ENCODE peak calls at places on chromosomes 2 and 18, in six cellular contexts. E is GM12878, S is A549, Z is thyroid gland, O is NB4, W is body of pancreas. N is an unnamed sample.

GRCh38 chr2:46352621-46353020 is 55.4 kb downstream of the EPAS1 start:
- DNase-seq in E (no peak), S (no peak), Z (no peak), O (peak; percentile 61), W (no peak), N (no peak)

GRCh38 chr2:233085839-233086150 is 25.7 kb downstream of the INPP5D start:
- DNase-seq in E (no peak), S (no peak), Z (no peak), O (no peak), W (no peak), N (no peak)

GRCh38 chr2:83368916-83369315 is 1090.2 kb downstream of the SUCLG1 start:
- DNase-seq in E (no peak), S (no peak), Z (no peak), O (no peak), W (no peak), N (no peak)

GRCh38 chr2:233075141-233075965 is 15.2 kb downstream of the INPP5D start:
- DNase-seq in E (no peak), S (no peak), Z (no peak), O (peak; percentile 60), W (no peak), N (no peak)

GRCh38 chr2:142557391-142557790 is 320.1 kb upstream of the KYNU start:
- DNase-seq in E (no peak), S (no peak), Z (no peak), O (no peak), W (no peak), N (no peak)

GRCh38 chr2:78304678-78305077 is 720.8 kb upstream of the REG3G start:
- DNase-seq in E (no peak), S (no peak), Z (no peak), O (no peak), W (no peak), N (no peak)

GRCh38 chr2:219851801-219852481 is 224.5 kb downstream of the SLC4A3 start:
- DNase-seq in E (no peak), S (peak; percentile 21), Z (peak; percentile 9), O (no peak), W (peak; percentile 5), N (no peak)

GRCh38 chr2:156907806-156908205 is 349.7 kb upstream of the GALNT5 start:
- DNase-seq in E (no peak), S (no peak), Z (no peak), O (no peak), W (no peak), N (no peak)

GRCh38 chr18:14026199-14026598 is 106.0 kb downstream of the ZNF519 start:
- DNase-seq in E (no peak), S (no peak), Z (no peak), O (no peak), W (no peak), N (no peak)

GRCh38 chr2:239319261-239319661 is 81.6 kb downstream of the HDAC4 start:
- DNase-seq in E (no peak), S (no peak), Z (peak; percentile 40), O (no peak), W (peak; percentile 61), N (no peak)

GRCh38 chr18:46332956-46333355 is 228.8 kb downstream of the HAUS1 start:
- DNase-seq in E (no peak), S (no peak), Z (peak; percentile 74), O (no peak), W (peak; percentile 70), N (no peak)

GRCh38 chr2:227772932-227773331 is 27.2 kb downstream of the SCYGR8 start:
- DNase-seq in E (no peak), S (no peak), Z (no peak), O (no peak), W (no peak), N (no peak)

GRCh38 chr2:16281451-16282330 is 341.3 kb downstream of the MYCN start:
- DNase-seq in E (no peak), S (peak; percentile 31), Z (peak; percentile 50), O (peak; percentile 51), W (peak; percentile 17), N (peak; percentile 24)

GRCh38 chr2:239465017-239466001 is 64.5 kb upstream of the HDAC4 start:
- DNase-seq in E (no peak), S (peak; percentile 71), Z (peak; percentile 31), O (peak; percentile 22), W (peak; percentile 53), N (peak; percentile 94)

GRCh38 chr2:42925742-42926437 is 133.5 kb upstream of the HAAO start:
- DNase-seq in E (no peak), S (no peak), Z (peak; percentile 48), O (no peak), W (peak; percentile 74), N (no peak)

GRCh38 chr18:23716516-23716915 is 27.3 kb downstream of the LAMA3 start:
- DNase-seq in E (no peak), S (no peak), Z (no peak), O (no peak), W (no peak), N (peak; percentile 29)

GRCh38 chr2:192228685-192229084 is 34.0 kb upstream of the TMEFF2 start:
- DNase-seq in E (no peak), S (no peak), Z (no peak), O (no peak), W (no peak), N (no peak)

GRCh38 chr2:128651000-128651399 is 332.3 kb upstream of the HS6ST1 start:
- DNase-seq in E (no peak), S (no peak), Z (no peak), O (no peak), W (no peak), N (no peak)

GRCh38 chr2:16296331-16297250 is 356.2 kb downstream of the MYCN start:
- DNase-seq in E (no peak), S (no peak), Z (no peak), O (no peak), W (no peak), N (peak; percentile 31)

GRCh38 chr2:28581312-28581711 is 85.5 kb downstream of the PLB1 start:
- DNase-seq in E (no peak), S (no peak), Z (no peak), O (no peak), W (no peak), N (no peak)

GRCh38 chr2:28586864-28587263 is 91.0 kb downstream of the PLB1 start:
- DNase-seq in E (no peak), S (no peak), Z (no peak), O (no peak), W (no peak), N (no peak)

GRCh38 chr2:28582152-28582551 is 86.3 kb downstream of the PLB1 start:
- DNase-seq in E (no peak), S (no peak), Z (no peak), O (no peak), W (no peak), N (no peak)

GRCh38 chr2:28582595-28582994 is 86.7 kb downstream of the PLB1 start:
- DNase-seq in E (no peak), S (no peak), Z (no peak), O (no peak), W (no peak), N (no peak)

DNA sequence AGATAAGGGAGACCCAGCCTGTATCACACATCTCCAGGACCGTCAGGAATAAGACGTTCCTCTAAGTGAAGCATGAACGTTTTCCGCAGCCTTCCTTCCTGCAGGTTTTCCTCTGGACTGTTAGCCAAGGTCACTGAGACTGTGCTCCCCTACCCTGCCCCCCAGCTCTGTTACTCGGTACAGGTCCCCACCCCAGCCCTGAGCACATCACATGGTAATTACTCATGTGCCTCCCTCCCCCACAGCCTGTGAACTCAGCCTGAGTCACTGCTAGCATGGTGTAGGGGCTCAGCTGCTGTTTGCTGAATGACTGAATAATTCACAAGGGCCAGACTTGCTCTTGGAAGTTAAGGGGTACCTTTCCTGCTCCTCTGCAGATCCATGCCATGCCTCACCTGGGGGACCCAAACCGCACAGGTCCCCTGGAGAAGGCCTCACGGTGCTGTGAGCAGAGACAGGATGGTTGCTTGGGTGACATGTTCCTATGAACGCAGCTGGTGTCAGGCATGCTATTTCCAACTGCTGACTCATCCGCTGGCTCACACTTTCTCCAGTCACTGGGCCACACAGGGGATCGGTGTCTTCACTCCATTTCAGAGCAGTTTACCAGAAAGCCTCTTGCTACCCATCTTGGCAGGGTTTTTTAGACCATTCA is 88.2 kb downstream of the PLB1 start:
- DNase-seq in E (no peak), S (peak; percentile 99), Z (no peak), O (peak; percentile 86), W (peak; percentile 53), N (peak; percentile 95)
- TF ChIP-seq POLR2A in E (no peak), S (no peak), Z (no peak), O (no peak), W (no peak), N (no peak)

GRCh38 chr2:230658877-230659652 is 53.6 kb upstream of the CAB39 start:
- DNase-seq in E (peak; percentile 91), S (no peak), Z (no peak), O (peak; percentile 97), W (no peak), N (no peak)
- TF ChIP-seq POLR2A in E (no peak), S (no peak), Z (no peak), O (peak; percentile 59), W (no peak), N (no peak)

DNA sequence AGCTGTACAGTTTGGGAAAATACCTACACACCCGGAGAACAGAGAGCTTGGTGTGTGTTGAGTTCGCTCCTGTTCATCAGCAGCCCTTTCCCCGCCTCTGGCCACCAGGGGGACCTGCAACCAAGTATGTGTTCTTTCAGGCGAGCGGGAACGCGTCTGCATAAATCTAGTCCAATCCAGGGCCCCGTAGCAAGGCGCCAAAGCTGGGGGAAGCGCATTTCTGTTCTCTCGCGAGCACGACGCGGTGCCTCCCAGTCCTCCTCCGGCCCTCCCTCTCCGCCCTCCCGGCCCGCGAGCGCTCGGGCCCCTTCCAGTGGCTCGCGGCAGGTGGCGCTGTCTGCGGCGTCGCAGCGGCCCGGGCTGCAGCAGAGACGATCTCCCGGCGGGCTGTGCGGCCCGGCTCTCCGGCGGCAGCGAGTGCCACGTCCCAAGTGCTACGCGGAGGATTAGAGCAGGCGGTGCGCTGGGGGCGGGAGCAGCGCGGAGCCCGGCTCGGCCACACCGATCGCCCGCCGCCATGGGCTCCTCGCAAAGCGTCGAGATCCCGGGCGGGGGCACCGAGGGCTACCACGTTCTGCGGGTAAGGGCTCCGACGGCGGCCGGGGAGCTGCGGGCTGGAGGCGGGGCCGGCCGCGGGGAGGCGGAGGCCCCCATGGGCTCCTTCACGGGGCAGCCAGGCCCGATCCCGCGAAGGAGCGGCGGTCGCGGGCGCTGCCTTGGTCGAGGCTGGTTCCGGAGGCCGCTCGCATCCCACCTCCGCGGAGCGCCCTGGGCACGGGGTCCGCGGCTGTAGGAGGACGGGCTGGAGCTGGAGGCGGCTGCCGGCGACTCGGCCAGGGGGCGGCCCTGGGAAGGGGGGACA is at the start of gene GORASP2:
- DNase-seq in E (peak; percentile 97), S (peak; percentile 98), Z (peak; percentile 99), O (peak; percentile 100), W (peak; percentile 99), N (peak; percentile 99)
- TF ChIP-seq POLR2A in E (peak; percentile 98), S (peak; percentile 77), Z (peak; percentile 92), O (peak; percentile 83), W (peak; percentile 97), N (peak; percentile 66)

DNA sequence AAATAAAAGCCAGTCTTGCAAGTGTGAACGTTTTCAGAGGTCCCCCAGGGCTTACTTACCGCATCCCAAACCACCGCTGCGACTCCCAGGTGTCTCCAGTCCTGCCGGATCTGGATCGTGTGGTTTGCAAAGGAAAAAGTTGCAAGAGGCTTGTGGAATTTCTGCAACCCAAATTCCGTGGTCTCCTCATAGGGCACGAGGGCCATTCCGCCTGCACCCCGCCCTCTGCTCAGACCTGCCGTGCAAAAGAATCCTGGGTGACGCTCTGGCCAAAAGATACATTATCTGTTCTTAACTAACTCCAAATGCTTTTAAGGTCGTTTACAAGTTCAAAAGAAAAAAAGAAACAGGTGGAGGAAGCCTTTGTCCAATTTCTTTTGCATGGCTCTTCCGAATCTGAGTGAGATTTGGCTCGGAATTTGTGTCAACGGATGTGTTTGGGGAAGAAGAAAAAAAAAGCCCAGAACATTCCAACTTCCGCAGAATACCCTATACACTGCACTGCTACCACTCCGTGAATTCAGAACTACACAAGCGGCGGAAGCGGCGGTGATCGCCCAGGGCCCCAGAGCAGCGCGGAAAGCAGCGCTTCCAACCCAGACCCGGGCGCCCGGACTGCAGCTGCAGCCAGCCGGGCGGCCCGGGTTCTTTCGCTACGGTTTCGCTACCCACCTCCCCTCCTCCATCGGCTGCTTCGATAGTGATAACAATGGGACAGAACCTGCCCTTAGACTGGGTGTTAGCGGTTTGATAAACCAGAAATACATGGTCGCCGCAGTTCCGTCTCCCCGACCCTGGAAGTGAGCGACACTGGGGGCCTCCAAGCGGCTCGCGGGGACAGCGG is 802 bp downstream of the METTL21A start:
- DNase-seq in E (no peak), S (peak; percentile 41), Z (peak; percentile 71), O (peak; percentile 88), W (peak; percentile 74), N (no peak)
- TF ChIP-seq POLR2A in E (peak; percentile 5), S (peak; percentile 50), Z (no peak), O (peak; percentile 66), W (peak; percentile 74), N (no peak)